ENCODE peak calls at places on chromosomes 2 and 18, in seven cellular contexts. Z is pancreas; B is fibroblast of lung; G is CD8-positive, alpha-beta memory T cell; J is GM23248; X is right cardiac atrium; W is adipocyte. U is an unnamed sample.

GRCh38 chr2:75155115-75155514 is 44.2 kb downstream of the TACR1 start:
- DNase-seq in B (no peak), W (peak; percentile 39), X (no peak), Z (no peak), J (peak; percentile 66), G (no peak), U (no peak)

GRCh38 chr2:45968946-45969584 is 317.6 kb downstream of the PRKCE start:
- DNase-seq in J (peak; percentile 12), X (no peak), B (peak; percentile 43), Z (no peak), W (peak; percentile 13), G (no peak), U (no peak)

GRCh38 chr2:71691747-71692455 is 238.5 kb downstream of the DYSF start:
- DNase-seq in G (no peak), J (peak; percentile 51), B (no peak), W (no peak), X (peak; percentile 63), Z (no peak), U (no peak)

GRCh38 chr2:159758686-159759085 is 39.3 kb downstream of the CD302 start:
- DNase-seq in W (no peak), X (no peak), J (peak; percentile 16), Z (no peak), B (no peak), G (no peak), U (no peak)

GRCh38 chr2:118251427-118251826 is 163.2 kb downstream of the INSIG2 start:
- DNase-seq in W (peak; percentile 29), X (no peak), G (no peak), Z (no peak), B (no peak), J (peak; percentile 79), U (no peak)

GRCh38 chr2:237473474-237474453 is 13.3 kb upstream of the MLPH start:
- DNase-seq in G (no peak), B (peak; percentile 73), Z (no peak), J (peak; percentile 74), W (no peak), X (peak; percentile 68), U (no peak)

GRCh38 chr2:160207804-160208661 is 8.0 kb upstream of the ITGB6 start:
- DNase-seq in X (peak; percentile 85), Z (no peak), W (peak; percentile 98), G (no peak), B (peak; percentile 86), J (peak; percentile 98), U (peak; percentile 96)

GRCh38 chr18:70289351-70290330 is 796 bp downstream of the SOCS6 start:
- DNase-seq in G (no peak), Z (peak; percentile 33), W (peak; percentile 72), B (peak; percentile 46), X (peak; percentile 73), J (peak; percentile 67), U (peak; percentile 48)

GRCh38 chr2:208722737-208723136 is 316.1 kb downstream of the PTH2R start:
- DNase-seq in G (no peak), Z (no peak), X (no peak), B (no peak), J (no peak), W (no peak), U (peak; percentile 76)

GRCh38 chr2:162013514-162014205 is 60.4 kb downstream of the DPP4 start:
- DNase-seq in J (no peak), B (no peak), X (no peak), Z (no peak), W (no peak), G (no peak), U (no peak)

GRCh38 chr2:174603280-174603679 is 5.7 kb upstream of the WIPF1 start:
- DNase-seq in J (peak; percentile 85), X (peak; percentile 60), G (peak; percentile 58), B (peak; percentile 74), W (peak; percentile 28), Z (peak; percentile 42), U (peak; percentile 50)

GRCh38 chr2:228401065-228401912 is 219.8 kb upstream of the SPHKAP start:
- DNase-seq in B (peak; percentile 15), W (no peak), X (no peak), J (no peak), G (no peak), Z (no peak), U (no peak)

GRCh38 chr2:29058082-29058481 is 16.2 kb downstream of the PCARE start:
- DNase-seq in G (no peak), B (no peak), W (no peak), Z (no peak), J (no peak), X (no peak), U (no peak)

GRCh38 chr2:237967463-237967871 is 653 bp downstream of the UBE2F start:
- DNase-seq in X (peak; percentile 80), W (peak; percentile 61), J (peak; percentile 58), Z (peak; percentile 46), G (no peak), B (no peak), U (peak; percentile 40)

GRCh38 chr2:226800941-226801784 is 1.5 kb upstream of the IRS1 start:
- DNase-seq in G (peak; percentile 49), J (peak; percentile 73), W (peak; percentile 51), B (peak; percentile 86), X (peak; percentile 95), Z (peak; percentile 88), U (peak; percentile 73)
- H3K4me1 ChIP-seq in G (peaks cover 15% of the 10 kb centered on the region), J (peaks cover 8% of the 10 kb centered on the region), W (peaks cover 40% of the 10 kb centered on the region), B (peaks cover 7% of the 10 kb centered on the region), X (peaks cover 3% of the 10 kb centered on the region), Z (peaks cover 16% of the 10 kb centered on the region), U (no peaks in the 10 kb centered on the region)

GRCh38 chr2:205686231-205687017 is 4.1 kb downstream of the NRP2 start:
- DNase-seq in J (peak; percentile 57), G (no peak), B (peak; percentile 27), W (peak; percentile 50), Z (no peak), X (peak; percentile 75), U (no peak)

GRCh38 chr2:205684871-205685313 is 2.6 kb downstream of the NRP2 start:
- DNase-seq in X (peak; percentile 71), W (no peak), Z (no peak), J (no peak), B (peak; percentile 42), G (no peak), U (no peak)

GRCh38 chr2:205683991-205684390 is 1.7 kb downstream of the NRP2 start:
- DNase-seq in X (no peak), G (no peak), B (no peak), J (no peak), Z (no peak), W (no peak), U (no peak)

GRCh38 chr2:205687018-205687956 is 5.0 kb downstream of the NRP2 start:
- DNase-seq in G (no peak), B (no peak), J (no peak), W (no peak), Z (no peak), X (peak; percentile 48), U (no peak)

GRCh38 chr2:205685314-205686230 is 3.3 kb downstream of the NRP2 start:
- DNase-seq in X (peak; percentile 63), J (peak; percentile 87), G (no peak), B (peak; percentile 55), Z (no peak), W (peak; percentile 75), U (peak; percentile 27)
- H3K4me3 ChIP-seq in X (peak overlapping the region; percentile 77), J (peak overlapping the region; percentile 82), G (no peak overlapping the region), B (peak overlapping the region; percentile 76), Z (peak overlapping the region; percentile 61), W (peak overlapping the region; percentile 82), U (no peak overlapping the region)

GRCh38 chr2:765369-765768 is 88.2 kb upstream of the TMEM18 start:
- DNase-seq in W (no peak), G (no peak), Z (no peak), J (no peak), B (no peak), X (no peak), U (no peak)

GRCh38 chr2:761384-761783 is 84.2 kb upstream of the TMEM18 start:
- DNase-seq in G (no peak), B (no peak), Z (no peak), X (no peak), W (no peak), J (no peak), U (no peak)

GRCh38 chr2:766255-766654 is 89.0 kb upstream of the TMEM18 start:
- DNase-seq in J (no peak), X (no peak), W (no peak), Z (no peak), B (no peak), G (no peak), U (no peak)

GRCh38 chr2:762646-763045 is 85.4 kb upstream of the TMEM18 start:
- DNase-seq in G (no peak), Z (no peak), W (no peak), X (no peak), B (no peak), J (no peak), U (no peak)

DNA sequence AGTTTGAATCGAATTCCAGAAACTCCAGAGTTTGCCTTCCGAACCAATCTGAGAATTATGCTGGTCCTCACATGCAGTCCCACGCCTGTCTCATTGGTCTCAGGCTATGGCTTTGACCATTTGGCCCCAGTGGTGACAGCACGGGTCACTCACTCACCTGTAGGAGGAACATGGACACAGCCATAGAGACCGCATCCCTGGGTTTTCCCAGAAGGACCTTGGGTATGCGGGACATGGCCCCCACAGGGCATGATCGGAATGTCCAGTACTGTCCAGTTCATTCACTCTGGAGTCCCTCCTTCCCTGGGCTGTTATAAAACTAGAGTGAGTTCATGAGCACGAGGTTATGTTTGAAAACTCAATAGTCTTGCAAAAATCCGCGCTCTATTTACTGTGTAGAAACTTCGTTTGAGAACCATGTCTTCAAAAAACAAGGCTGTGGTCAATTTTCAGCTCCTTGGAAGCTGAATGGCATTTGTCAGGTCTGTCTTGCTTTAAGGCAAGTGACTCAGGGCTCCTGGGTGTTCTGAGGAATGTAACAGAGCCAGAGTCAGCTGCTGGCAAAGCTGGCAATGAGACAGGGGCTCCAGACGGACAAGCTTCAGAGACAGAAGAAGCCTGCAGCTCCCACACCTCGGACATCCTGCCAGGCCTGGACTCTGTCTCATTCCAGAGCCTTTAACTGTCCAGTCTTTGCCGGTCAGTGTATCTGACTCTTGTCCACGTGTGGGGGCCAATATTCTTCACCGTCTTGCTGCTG is 86.7 kb upstream of the TMEM18 start:
- DNase-seq in G (no peak), W (peak; percentile 27), X (no peak), J (peak; percentile 16), B (no peak), Z (no peak), U (no peak)
- H3K27me3 ChIP-seq in G (no peaks in the 10 kb centered on the region), W (peaks cover 17% of the 10 kb centered on the region), X (no peaks in the 10 kb centered on the region), J (no peaks in the 10 kb centered on the region), B (no peaks in the 10 kb centered on the region), Z (no peaks in the 10 kb centered on the region), U (peaks cover 2% of the 10 kb centered on the region)

GRCh38 chr2:69163556-69163955 is 150.6 kb downstream of the ANTXR1 start:
- DNase-seq in J (no peak), X (no peak), B (no peak), Z (no peak), G (no peak), W (no peak), U (no peak)

GRCh38 chr2:69165079-69165478 is 152.1 kb downstream of the ANTXR1 start:
- DNase-seq in B (no peak), G (no peak), W (no peak), X (no peak), Z (no peak), J (no peak), U (no peak)

GRCh38 chr2:69162121-69162520 is 149.1 kb downstream of the ANTXR1 start:
- DNase-seq in B (no peak), J (no peak), X (no peak), W (no peak), Z (no peak), G (no peak), U (no peak)

GRCh38 chr2:69164379-69164778 is 151.4 kb downstream of the ANTXR1 start:
- DNase-seq in B (peak; percentile 67), J (peak; percentile 91), W (peak; percentile 78), X (no peak), Z (no peak), G (no peak), U (no peak)

GRCh38 chr2:69163109-69163508 is 150.1 kb downstream of the ANTXR1 start:
- DNase-seq in X (no peak), Z (no peak), W (peak; percentile 94), J (peak; percentile 93), G (no peak), B (peak; percentile 72), U (no peak)
- H3K4me1 ChIP-seq in X (peaks cover 5% of the 10 kb centered on the region), Z (no peaks in the 10 kb centered on the region), W (peaks cover 31% of the 10 kb centered on the region), J (peaks cover 51% of the 10 kb centered on the region), G (no peaks in the 10 kb centered on the region), B (peaks cover 22% of the 10 kb centered on the region), U (no peaks in the 10 kb centered on the region)